ENCODE peak calls at places on chromosomes 7 and 10, in five cellular contexts. R is neuronal stem cell, K is H9, F is trophoblast cell, J is H1. H is an unnamed sample.

GRCh38 chr7:38463277-38464224 is 167.6 kb downstream of the AMPH start:
- DNase-seq in K (no peak), F (no peak), R (no peak), J (no peak), H (peak; percentile 7)

GRCh38 chr10:91410638-91411367 is 659 bp downstream of the HECTD2 start:
- DNase-seq in K (no peak), J (no peak), R (no peak), F (no peak), H (peak; percentile 63)

GRCh38 chr7:30888783-30889182 is 22.9 kb upstream of the AQP1 start:
- DNase-seq in R (no peak), K (no peak), F (peak; percentile 42), J (no peak), H (peak; percentile 86)

GRCh38 chr7:16098585-16099179 is 322.7 kb downstream of the CRPPA start:
- DNase-seq in F (no peak), J (no peak), R (no peak), K (no peak), H (peak; percentile 28)

GRCh38 chr10:93437000-93437945 is 44.9 kb downstream of the MYOF start:
- DNase-seq in K (peak; percentile 75), R (no peak), F (peak; percentile 98), J (no peak), H (peak; percentile 100)

GRCh38 chr7:134811798-134812197 is 32.4 kb downstream of the CALD1 start:
- DNase-seq in J (no peak), K (no peak), F (no peak), R (no peak), H (peak; percentile 69)

GRCh38 chr10:130634796-130635195 is 498.6 kb downstream of the GLRX3 start:
- DNase-seq in J (no peak), F (no peak), K (no peak), R (no peak), H (no peak)

GRCh38 chr7:29019275-29019820 is 61.2 kb upstream of the TRIL start:
- DNase-seq in K (no peak), R (no peak), F (no peak), J (no peak), H (no peak)

GRCh38 chr10:26556756-26557640 is 118.9 kb downstream of the APBB1IP start:
- DNase-seq in J (no peak), K (peak; percentile 49), F (peak; percentile 62), R (peak; percentile 47), H (peak; percentile 27)

GRCh38 chr10:78450807-78451485 is 417.3 kb downstream of the RPS24 start:
- DNase-seq in F (no peak), K (peak; percentile 38), R (no peak), J (no peak), H (no peak)

GRCh38 chr10:102505462-102506115 is 1.8 kb downstream of the SUFU start:
- DNase-seq in R (no peak), F (no peak), J (no peak), K (no peak), H (no peak)

GRCh38 chr7:89728550-89728949 is 425.7 kb upstream of the STEAP1 start:
- DNase-seq in R (no peak), F (no peak), K (no peak), J (no peak), H (no peak)

GRCh38 chr7:90216080-90216674 is 4.6 kb downstream of the STEAP2 start:
- DNase-seq in F (no peak), K (no peak), R (no peak), J (no peak), H (no peak)

GRCh38 chr10:93299195-93299594 is 182.9 kb downstream of the MYOF start:
- DNase-seq in R (no peak), F (no peak), J (no peak), K (no peak), H (no peak)

GRCh38 chr10:103896225-103896624 is 21.8 kb downstream of the STN1 start:
- DNase-seq in R (no peak), F (no peak), K (no peak), J (no peak), H (peak; percentile 80)

GRCh38 chr7:52586704-52587103 is 448.7 kb upstream of the POM121L12 start:
- DNase-seq in K (no peak), F (no peak), R (no peak), J (peak; percentile 3), H (no peak)

GRCh38 chr7:24905996-24906770 is 73.8 kb downstream of the OSBPL3 start:
- DNase-seq in K (no peak), R (no peak), F (no peak), J (no peak), H (no peak)

GRCh38 chr7:47816647-47817046 is 131.6 kb downstream of the PKD1L1 start:
- DNase-seq in R (no peak), K (no peak), J (no peak), F (no peak), H (peak; percentile 39)

GRCh38 chr10:14386202-14386593 is 55.5 kb upstream of the FRMD4A start:
- DNase-seq in K (no peak), F (peak; percentile 78), R (no peak), J (peak; percentile 13), H (peak; percentile 90)

GRCh38 chr7:1802899-1803298 is 132.8 kb downstream of the ELFN1 start:
- DNase-seq in R (no peak), J (no peak), F (no peak), K (no peak), H (no peak)

GRCh38 chr7:25995216-25995615 is 156.8 kb upstream of the NFE2L3 start:
- DNase-seq in R (no peak), F (no peak), K (no peak), J (no peak), H (no peak)

GRCh38 chr7:8212638-8213037 is 49.3 kb downstream of the ICA1 start:
- DNase-seq in F (no peak), K (no peak), R (no peak), J (no peak), H (no peak)

GRCh38 chr7:1931248-1931950 is 261.3 kb downstream of the ELFN1 start:
- DNase-seq in R (no peak), J (no peak), K (no peak), F (no peak), H (peak; percentile 14)

GRCh38 chr10:132528064-132528800 is 9.4 kb upstream of the INPP5A start:
- DNase-seq in J (no peak), R (no peak), K (no peak), F (no peak), H (no peak)

GRCh38 chr10:76352300-76352699 is 920.9 kb downstream of the LRMDA start:
- DNase-seq in R (no peak), F (peak; percentile 33), J (no peak), K (no peak), H (peak; percentile 96)

GRCh38 chr10:48275743-48276142 is 1.2 kb upstream of the FRMPD2 start:
- DNase-seq in R (no peak), K (no peak), J (no peak), F (no peak), H (no peak)

GRCh38 chr7:369476-369980 is 79.6 kb downstream of the FOXL3 start:
- DNase-seq in K (no peak), R (no peak), F (no peak), J (no peak), H (no peak)

GRCh38 chr7:368651-369475 is 78.9 kb downstream of the FOXL3 start:
- DNase-seq in R (no peak), J (no peak), K (no peak), F (no peak), H (no peak)

GRCh38 chr7:366171-366916 is 76.4 kb downstream of the FOXL3 start:
- DNase-seq in F (no peak), R (no peak), J (no peak), K (no peak), H (peak; percentile 46)

GRCh38 chr7:365593-365992 is 75.6 kb downstream of the FOXL3 start:
- DNase-seq in J (no peak), F (no peak), K (no peak), R (no peak), H (no peak)

GRCh38 chr7:367351-367841 is 77.4 kb downstream of the FOXL3 start:
- DNase-seq in J (no peak), F (no peak), K (no peak), R (no peak), H (no peak)
- H2BK12ac ChIP-seq in J (no peak overlapping the region), F (no peak overlapping the region), K (no peak overlapping the region), R (peak overlapping the region; percentile 46), H (no peak overlapping the region)

GRCh38 chr7:91342402-91342801 is 78.2 kb downstream of the FZD1 start:
- DNase-seq in R (no peak), K (no peak), J (no peak), F (no peak), H (no peak)
- H2BK12ac ChIP-seq in R (no peak overlapping the region), K (no peak overlapping the region), J (no peak overlapping the region), F (no peak overlapping the region), H (no peak overlapping the region)

DNA sequence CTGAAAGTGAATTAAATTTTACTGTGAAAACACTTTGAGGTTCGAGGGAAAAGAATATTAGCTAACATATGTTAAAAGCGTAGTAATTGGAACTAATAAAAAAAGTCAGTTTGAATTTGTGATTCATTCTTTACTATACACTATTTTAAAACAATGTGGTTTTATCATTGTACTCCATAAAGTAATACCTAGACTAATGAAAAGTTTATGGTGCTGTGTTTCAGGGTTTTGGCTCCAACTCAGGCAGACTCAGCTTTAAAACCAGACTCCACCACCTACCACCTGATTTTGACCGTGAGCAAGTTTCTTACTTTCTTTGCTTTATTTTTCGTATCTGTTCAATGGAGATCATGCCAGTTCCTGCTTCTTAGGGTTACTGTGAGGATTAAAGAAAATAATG is 9.2 kb upstream of the PRTFDC1 start:
- DNase-seq in J (no peak), R (no peak), F (no peak), K (no peak), H (no peak)
- H2BK12ac ChIP-seq in J (no peak overlapping the region), R (no peak overlapping the region), F (no peak overlapping the region), K (no peak overlapping the region), H (no peak overlapping the region)

GRCh38 chr10:114367041-114367675 is 37.1 kb downstream of the AFAP1L2 start:
- DNase-seq in J (no peak), R (no peak), K (no peak), F (peak; percentile 33), H (peak; percentile 90)
- H2BK12ac ChIP-seq in J (no peak overlapping the region), R (no peak overlapping the region), K (no peak overlapping the region), F (peak overlapping the region; percentile 91), H (peak overlapping the region; percentile 61)

DNA sequence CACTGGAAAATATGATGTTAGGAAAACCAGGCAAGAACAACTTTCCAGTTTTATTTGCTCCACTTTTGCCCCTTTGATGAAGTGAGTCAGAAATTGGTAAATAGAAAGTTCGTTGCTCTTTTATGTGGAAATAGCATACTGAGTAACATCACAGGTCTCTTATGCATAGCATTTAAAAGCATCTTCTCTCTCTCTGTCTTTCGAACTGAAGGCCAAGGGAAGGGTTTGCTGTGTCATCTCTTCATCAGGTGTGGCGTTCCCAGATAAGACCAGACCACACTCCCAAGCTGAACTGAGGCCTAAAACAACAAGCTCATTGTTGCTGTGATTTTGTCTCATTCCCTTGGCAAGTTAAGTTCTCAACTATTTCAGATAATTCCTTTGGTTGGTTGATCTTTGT is 131.8 kb upstream of the GRB10 start:
- DNase-seq in K (no peak), J (no peak), F (no peak), R (no peak), H (no peak)
- H2BK12ac ChIP-seq in K (no peak overlapping the region), J (no peak overlapping the region), F (no peak overlapping the region), R (no peak overlapping the region), H (no peak overlapping the region)